ENCODE peak calls at places on chromosome 1, in ten cellular contexts. E, C, S, B, P, N, H, W, G and X are unnamed samples.

GRCh38 chr1:210900820-210901219 is 233.1 kb downstream of the KCNH1 start:
- DNase-seq in C (no peak), P (no peak), S (no peak), N (no peak), W (no peak), H (no peak), B (no peak), E (no peak), G (no peak), X (no peak)

GRCh38 chr1:233791372-233791703 is 113.1 kb upstream of the SLC35F3 start:
- DNase-seq in G (no peak), B (no peak), S (no peak), E (no peak), P (no peak), C (no peak), N (no peak), W (no peak), H (no peak), X (no peak)

GRCh38 chr1:232767381-232768074 is 37.7 kb upstream of the MAP10 start:
- DNase-seq in E (no peak), P (peak), H (no peak), N (peak), W (peak), G (no peak), B (no peak), S (peak), C (no peak), X (no peak)

GRCh38 chr1:154445040-154445472 is 39.9 kb downstream of the IL6R start:
- DNase-seq in H (peak), P (no peak), E (no peak), N (peak), C (no peak), B (no peak), S (no peak), G (no peak), W (peak), X (no peak)

GRCh38 chr1:23555225-23555801 is 4.0 kb downstream of the ID3 start:
- DNase-seq in S (no peak), G (peak), C (no peak), N (peak), W (no peak), E (no peak), H (no peak), P (peak), B (no peak), X (no peak)

GRCh38 chr1:201396859-201397464 is 2.2 kb downstream of the LAD1 start:
- DNase-seq in C (no peak), S (no peak), H (no peak), W (no peak), N (peak), G (no peak), E (peak), P (no peak), B (no peak), X (no peak)

GRCh38 chr1:114550336-114550735 is 31.1 kb downstream of the BCAS2 start:
- DNase-seq in N (no peak), S (no peak), W (no peak), B (no peak), P (no peak), E (no peak), G (no peak), H (no peak), C (no peak), X (no peak)

GRCh38 chr1:3956527-3957170 is 56.6 kb upstream of the C1orf174 start:
- DNase-seq in W (no peak), S (no peak), G (no peak), B (no peak), H (no peak), P (no peak), C (no peak), N (peak), E (no peak), X (no peak)

GRCh38 chr1:187517508-187517907 is 688.8 kb downstream of the PLA2G4A start:
- DNase-seq in H (no peak), E (no peak), P (no peak), W (no peak), B (no peak), N (no peak), G (no peak), S (no peak), C (no peak), X (peak)

GRCh38 chr1:16324456-16324890 is 27.8 kb downstream of the FBXO42 start:
- DNase-seq in H (no peak), P (peak), N (peak), B (no peak), S (peak), E (no peak), C (no peak), G (no peak), W (no peak), X (no peak)

GRCh38 chr1:44508397-44508745 is 103.3 kb downstream of the RNF220 start:
- DNase-seq in N (no peak), G (no peak), W (no peak), P (no peak), H (no peak), E (no peak), B (no peak), S (no peak), C (no peak), X (no peak)

GRCh38 chr1:93346472-93346991 is 825 bp downstream of the DR1 start:
- DNase-seq in S (no peak), E (no peak), H (peak), C (peak), G (peak), P (peak), W (peak), N (peak), B (peak), X (no peak)

GRCh38 chr1:75640137-75640536 is 29.2 kb upstream of the SLC44A5 start:
- DNase-seq in W (no peak), H (no peak), G (no peak), S (no peak), E (no peak), C (no peak), N (no peak), B (no peak), P (no peak), X (no peak)

GRCh38 chr1:44035726-44036408 is 4.6 kb upstream of the SLC6A9 start:
- DNase-seq in E (no peak), P (no peak), B (no peak), H (no peak), S (no peak), C (peak), G (no peak), W (peak), N (no peak), X (no peak)

GRCh38 chr1:192678099-192678498 is 42.2 kb downstream of the RGS13 start:
- DNase-seq in E (no peak), H (no peak), C (no peak), B (no peak), G (no peak), P (no peak), W (no peak), S (no peak), N (no peak), X (no peak)

GRCh38 chr1:101178688-101179491 is 57.9 kb upstream of the S1PR1 start:
- DNase-seq in P (no peak), B (no peak), E (no peak), W (peak), C (no peak), N (no peak), H (peak), G (no peak), S (no peak), X (no peak)

GRCh38 chr1:11858968-11859871 is 475 bp upstream of the NPPB start:
- DNase-seq in N (peak), H (peak), W (peak), C (peak), G (peak), P (no peak), E (no peak), S (no peak), B (peak), X (peak)
- H3K4me3 ChIP-seq in N (no peak), H (no peak), W (no peak), C (no peak), G (peak), P (no peak), E (no peak), S (no peak), B (no peak), X (no peak)

DNA sequence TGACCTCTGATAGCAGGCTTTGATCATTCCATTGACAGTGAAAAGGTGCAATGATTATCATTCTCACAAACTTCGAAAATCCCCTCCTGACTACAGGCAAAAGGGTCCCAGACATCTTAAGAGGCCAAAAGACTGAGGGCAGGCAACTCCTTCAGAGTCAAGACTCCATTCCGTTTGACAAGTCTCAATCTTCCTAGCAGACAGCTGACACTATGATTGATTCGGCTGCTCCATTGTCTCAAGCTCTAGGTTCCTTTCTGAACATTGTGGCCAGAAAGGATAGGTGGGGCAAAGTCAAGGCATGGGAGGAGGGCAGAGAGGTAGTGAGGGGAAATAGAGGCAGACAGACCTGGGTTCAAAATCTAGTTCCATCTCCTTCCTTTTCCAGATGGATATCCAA is 53.7 kb upstream of the MAN1A2 start:
- DNase-seq in E (no peak), W (no peak), S (no peak), N (no peak), P (no peak), G (no peak), B (no peak), C (no peak), H (no peak), X (no peak)
- H3K4me3 ChIP-seq in E (no peak), W (no peak), S (no peak), N (no peak), P (no peak), G (no peak), B (no peak), C (no peak), H (no peak), X (no peak)

DNA sequence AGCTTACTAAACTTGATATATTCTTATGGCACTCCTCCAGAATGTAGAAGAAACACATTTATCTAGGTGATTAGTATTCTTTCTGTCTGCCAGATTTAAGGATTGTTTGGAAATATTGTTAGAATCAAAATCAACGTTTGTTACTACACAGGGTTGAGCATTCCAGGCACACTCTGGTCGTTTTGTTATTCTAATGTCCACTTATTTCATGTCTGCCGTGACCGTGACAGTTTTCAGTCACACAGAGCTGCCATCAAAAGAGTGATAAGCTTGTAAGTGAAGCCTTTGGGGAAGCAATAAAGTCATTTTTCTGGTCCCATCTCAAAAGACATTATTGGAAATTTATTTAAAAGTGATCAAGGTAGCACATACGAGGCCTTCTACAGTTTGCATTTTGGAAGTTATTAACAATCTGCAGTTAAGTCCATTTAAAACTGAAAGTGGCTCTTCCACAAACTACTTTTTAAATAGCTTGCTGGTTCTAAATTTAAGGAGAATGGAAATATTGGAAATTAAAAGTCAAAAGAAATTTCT is 38.0 kb downstream of the NFIA start:
- DNase-seq in G (no peak), N (no peak), B (no peak), W (no peak), P (no peak), C (no peak), S (no peak), E (no peak), H (no peak), X (no peak)
- H3K4me3 ChIP-seq in G (no peak), N (no peak), B (no peak), W (no peak), P (peak), C (no peak), S (peak), E (no peak), H (no peak), X (peak)

GRCh38 chr1:59926381-59927243 is at the start of gene CYP2J2:
- DNase-seq in S (no peak), N (peak), E (peak), H (peak), P (peak), G (peak), W (peak), C (peak), B (no peak), X (no peak)
- H3K4me3 ChIP-seq in S (peak), N (peak), E (peak), H (no peak), P (peak), G (peak), W (peak), C (peak), B (peak), X (peak)

DNA sequence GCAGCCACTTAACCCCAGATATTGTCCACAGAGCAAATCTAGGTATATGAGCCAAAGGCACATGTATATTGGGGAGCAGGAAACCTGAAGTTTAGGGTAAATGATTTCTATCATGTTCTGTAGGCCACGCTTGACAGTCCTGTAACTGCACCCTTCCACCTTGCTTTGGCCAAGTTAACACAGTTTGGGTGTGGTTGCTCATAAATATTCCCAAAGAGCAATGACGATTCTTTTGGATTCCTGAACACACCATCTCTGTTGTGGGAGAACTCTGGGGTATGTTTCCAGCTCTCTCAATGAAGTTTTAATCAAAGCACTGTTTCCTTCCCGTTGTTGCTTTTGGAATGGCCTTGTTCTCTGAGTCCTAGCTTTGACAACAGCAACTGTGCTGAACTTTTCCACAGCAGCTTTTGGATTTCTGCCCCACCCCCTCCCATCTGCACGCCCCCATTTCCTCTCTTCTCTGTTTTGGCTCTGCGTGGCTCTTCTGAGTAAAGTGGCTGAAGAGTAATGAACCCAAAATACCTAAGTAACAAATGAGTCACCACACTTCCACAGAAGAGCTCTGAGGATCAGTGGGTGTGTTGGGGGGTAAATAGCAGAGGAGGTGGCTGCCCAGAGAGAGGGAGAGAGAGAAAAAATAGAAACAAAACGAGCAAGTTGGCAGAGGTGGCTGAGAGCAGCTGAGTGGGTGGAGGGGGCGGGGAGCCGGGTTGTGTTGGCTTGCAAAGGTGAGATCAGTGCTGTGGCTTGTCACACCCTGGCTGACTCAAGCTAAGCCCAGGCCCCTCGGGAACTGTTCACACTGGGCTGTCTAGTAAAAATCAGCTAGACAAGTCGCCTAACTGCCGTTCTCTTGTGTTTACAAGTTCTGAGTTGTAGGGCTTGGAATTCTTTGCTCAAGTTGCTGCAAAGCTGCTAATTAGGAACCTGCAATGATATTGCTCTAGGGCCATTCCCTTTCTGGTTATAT is 26.9 kb upstream of the RAP1A start:
- DNase-seq in P (peak), W (peak), C (peak), S (peak), N (peak), B (peak), H (peak), G (peak), E (peak), X (peak)
- H3K4me3 ChIP-seq in P (no peak), W (peak), C (no peak), S (peak), N (no peak), B (no peak), H (peak), G (no peak), E (no peak), X (no peak)

DNA sequence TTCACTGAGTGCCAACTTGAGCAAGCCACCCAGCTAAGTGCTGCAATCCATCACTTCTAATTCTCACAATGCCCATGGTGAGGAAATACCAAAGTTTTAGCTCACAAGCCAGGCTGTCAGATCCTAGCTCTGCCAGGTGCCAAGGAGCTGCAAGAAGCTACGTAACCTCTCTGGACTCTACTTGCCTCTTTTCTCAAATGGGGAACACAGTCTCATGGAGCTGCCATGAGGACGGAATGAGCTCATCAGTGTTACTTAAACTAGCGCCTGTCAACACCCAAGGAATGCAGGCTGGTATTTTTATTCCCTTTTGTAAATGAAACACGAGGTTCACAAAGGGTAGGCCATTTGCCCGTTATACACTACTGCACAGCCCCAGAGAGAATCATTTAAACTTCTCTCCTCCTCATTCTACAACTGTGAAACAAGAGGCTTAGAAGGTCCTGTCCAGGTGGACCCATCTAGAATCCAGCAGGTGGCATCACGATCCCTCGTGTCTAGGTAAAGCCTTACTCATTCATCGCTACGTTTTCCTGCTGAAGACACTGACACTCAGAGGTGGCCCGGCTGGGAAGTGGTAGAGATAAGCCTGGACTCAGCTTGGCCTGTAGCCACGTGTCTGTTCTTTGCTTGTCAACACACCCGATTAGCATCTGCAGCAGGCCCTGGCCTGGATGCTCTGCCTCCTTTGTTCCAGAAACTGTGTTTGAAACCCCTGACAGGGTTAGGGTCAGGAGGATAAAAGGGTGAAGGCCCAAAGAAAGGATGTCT is 43.6 kb downstream of the PARP1 start:
- DNase-seq in G (peak), S (no peak), H (no peak), W (no peak), P (no peak), B (no peak), C (peak), N (no peak), E (no peak), X (peak)
- H3K4me3 ChIP-seq in G (no peak), S (no peak), H (no peak), W (no peak), P (no peak), B (no peak), C (no peak), N (no peak), E (no peak), X (no peak)

GRCh38 chr1:84946631-84947030 is 50.3 kb downstream of the MCOLN2 start:
- DNase-seq in H (no peak), N (peak), W (no peak), G (no peak), P (no peak), S (no peak), B (no peak), E (no peak), C (no peak), X (no peak)
- H3K4me3 ChIP-seq in H (no peak), N (no peak), W (no peak), G (no peak), P (no peak), S (no peak), B (no peak), E (no peak), C (no peak), X (no peak)